ENCODE peak calls at places on chromosomes 3 and 15, in nine cellular contexts. O is fibroblast of lung, K is GM23248, X is Panc1, D is right lobe of liver, E is cardiac muscle cell, R is HCT116, C is stomach, V is kidney. H is an unnamed sample.

GRCh38 chr15:81155375-81156218 is 21.5 kb downstream of the CFAP161 start:
- DNase-seq in O (peak), K (peak), X (peak), D (no peak), E (peak), R (peak), C (peak), V (no peak), H (no peak)

GRCh38 chr15:70060214-70061085 is 37.3 kb downstream of the TLE3 start:
- DNase-seq in O (no peak), K (no peak), X (no peak), D (no peak), E (no peak), R (no peak), C (no peak), V (peak), H (no peak)

GRCh38 chr3:197541756-197542539 is 13.8 kb downstream of the BDH1 start:
- DNase-seq in O (peak), K (peak), X (no peak), D (peak), E (peak), R (no peak), C (no peak), V (no peak), H (no peak)

GRCh38 chr3:129934234-129935123 is 40.0 kb upstream of the TRH start:
- DNase-seq in O (peak), K (peak), X (peak), D (no peak), E (peak), R (peak), C (no peak), V (no peak), H (no peak)

GRCh38 chr15:60479711-60480110 is 769 bp upstream of the ICE2 start:
- DNase-seq in O (no peak), K (peak), X (no peak), D (no peak), E (no peak), R (no peak), C (no peak), V (no peak), H (no peak)

GRCh38 chr15:83855956-83856355 is 202.0 kb downstream of the ADAMTSL3 start:
- DNase-seq in O (no peak), K (peak), X (no peak), D (no peak), E (no peak), R (no peak), C (no peak), V (no peak), H (no peak)

GRCh38 chr15:39110336-39110735 is 470.5 kb upstream of the THBS1 start:
- DNase-seq in O (no peak), K (peak), X (no peak), D (no peak), E (peak), R (no peak), C (no peak), V (no peak), H (no peak)

GRCh38 chr15:49686626-49687025 is 65.8 kb downstream of the DTWD1 start:
- DNase-seq in O (peak), K (peak), X (no peak), D (no peak), E (peak), R (no peak), C (no peak), V (no peak), H (peak)

GRCh38 chr15:62307551-62307950 is 142.5 kb upstream of the C2CD4B start:
- DNase-seq in O (no peak), K (peak), X (no peak), D (no peak), E (peak), R (no peak), C (no peak), V (no peak), H (peak)

GRCh38 chr3:136919799-136920580 is 37.8 kb upstream of the IL20RB start:
- DNase-seq in O (no peak), K (no peak), X (no peak), D (no peak), E (peak), R (no peak), C (no peak), V (no peak), H (no peak)

GRCh38 chr3:120072867-120073525 is 21.3 kb downstream of the GSK3B start:
- DNase-seq in O (no peak), K (no peak), X (no peak), D (no peak), E (no peak), R (no peak), C (no peak), V (no peak), H (no peak)

GRCh38 chr3:160125188-160125587 is 100.0 kb upstream of the C3orf80 start:
- DNase-seq in O (peak), K (no peak), X (no peak), D (no peak), E (peak), R (no peak), C (no peak), V (no peak), H (no peak)

GRCh38 chr3:190491533-190492054 is 22.3 kb upstream of the IL1RAP start:
- DNase-seq in O (no peak), K (no peak), X (no peak), D (no peak), E (no peak), R (no peak), C (no peak), V (no peak), H (peak)

GRCh38 chr15:67127925-67128324 is 62.5 kb downstream of the SMAD3 start:
- DNase-seq in O (peak), K (peak), X (peak), D (no peak), E (peak), R (peak), C (no peak), V (no peak), H (peak)

GRCh38 chr15:32993285-32993684 is 201.2 kb downstream of the FMN1 start:
- DNase-seq in O (peak), K (peak), X (no peak), D (no peak), E (peak), R (no peak), C (no peak), V (no peak), H (no peak)

GRCh38 chr3:190862209-190863118 is at the start of gene GMNC:
- DNase-seq in O (peak), K (peak), X (peak), D (peak), E (peak), R (peak), C (peak), V (peak), H (no peak)

GRCh38 chr15:35545316-35545824 is 595 bp downstream of the DPH6 start:
- DNase-seq in O (peak), K (peak), X (peak), D (peak), E (peak), R (peak), C (peak), V (peak), H (no peak)

GRCh38 chr3:194196876-194197275 is 60.9 kb downstream of the HES1 start:
- DNase-seq in O (no peak), K (no peak), X (no peak), D (no peak), E (no peak), R (no peak), C (no peak), V (no peak), H (peak)

GRCh38 chr15:101105059-101105851 is 146.6 kb downstream of the CHSY1 start:
- DNase-seq in O (no peak), K (peak), X (no peak), D (no peak), E (no peak), R (no peak), C (no peak), V (no peak), H (no peak)

GRCh38 chr3:42535981-42536784 is 33.7 kb downstream of the VIPR1 start:
- DNase-seq in O (no peak), K (peak), X (peak), D (no peak), E (peak), R (no peak), C (peak), V (no peak), H (no peak)

GRCh38 chr3:71090207-71090606 is 493.3 kb downstream of the FOXP1 start:
- DNase-seq in O (no peak), K (no peak), X (no peak), D (no peak), E (no peak), R (no peak), C (no peak), V (no peak), H (no peak)

GRCh38 chr3:93961489-93961888 is 12.2 kb downstream of the PROS1 start:
- DNase-seq in O (no peak), K (no peak), X (no peak), D (no peak), E (no peak), R (no peak), C (no peak), V (no peak), H (no peak)

GRCh38 chr3:14152233-14152962 is 26.0 kb downstream of the XPC start:
- DNase-seq in O (no peak), K (no peak), X (no peak), D (no peak), E (peak), R (no peak), C (no peak), V (no peak), H (no peak)

GRCh38 chr3:39141211-39141995 is 12.0 kb downstream of the CSRNP1 start:
- DNase-seq in O (peak), K (peak), X (no peak), D (peak), E (peak), R (no peak), C (peak), V (peak), H (peak)

GRCh38 chr3:195692781-195693427 is 27.9 kb upstream of the MUC20 start:
- DNase-seq in O (no peak), K (no peak), X (no peak), D (no peak), E (no peak), R (no peak), C (no peak), V (no peak), H (no peak)

GRCh38 chr3:122189357-122189756 is 5.9 kb downstream of the CASR start:
- DNase-seq in O (no peak), K (no peak), X (no peak), D (no peak), E (no peak), R (no peak), C (no peak), V (no peak), H (no peak)

GRCh38 chr15:68548375-68548774 is 30.4 kb upstream of the CORO2B start:
- DNase-seq in O (no peak), K (no peak), X (no peak), D (no peak), E (no peak), R (no peak), C (no peak), V (no peak), H (no peak)

GRCh38 chr3:101926594-101927105 is 77.3 kb downstream of the NFKBIZ start:
- DNase-seq in O (no peak), K (peak), X (no peak), D (no peak), E (peak), R (no peak), C (no peak), V (no peak), H (no peak)

GRCh38 chr3:53230041-53230621 is 25.7 kb downstream of the TKT start:
- DNase-seq in O (no peak), K (no peak), X (no peak), D (no peak), E (no peak), R (no peak), C (no peak), V (no peak), H (no peak)

GRCh38 chr3:193805448-193805847 is 212.4 kb downstream of the OPA1 start:
- DNase-seq in O (peak), K (peak), X (peak), D (peak), E (peak), R (peak), C (peak), V (peak), H (peak)

GRCh38 chr3:114856867-114857266 is 290.2 kb downstream of the ZBTB20 start:
- DNase-seq in O (no peak), K (no peak), X (no peak), D (no peak), E (no peak), R (no peak), C (no peak), V (no peak), H (no peak)

GRCh38 chr3:152071924-152072323 is 196.8 kb upstream of the MBNL1 start:
- DNase-seq in O (peak), K (peak), X (no peak), D (no peak), E (peak), R (peak), C (no peak), V (no peak), H (peak)

GRCh38 chr3:44989141-44989540 is 13.1 kb downstream of the EXOSC7 start:
- DNase-seq in O (no peak), K (no peak), X (no peak), D (no peak), E (no peak), R (no peak), C (no peak), V (no peak), H (no peak)

GRCh38 chr3:48405343-48405881 is 24.5 kb downstream of the PLXNB1 start:
- DNase-seq in O (no peak), K (no peak), X (no peak), D (peak), E (no peak), R (no peak), C (peak), V (peak), H (no peak)

GRCh38 chr3:40143283-40144090 is 166.0 kb upstream of the EIF1B start:
- DNase-seq in O (no peak), K (peak), X (no peak), D (no peak), E (no peak), R (no peak), C (no peak), V (no peak), H (no peak)

GRCh38 chr3:30286007-30286669 is 320.3 kb upstream of the TGFBR2 start:
- DNase-seq in O (peak), K (peak), X (peak), D (peak), E (peak), R (peak), C (peak), V (peak), H (peak)

GRCh38 chr15:80931721-80932609 is 57.7 kb downstream of the MESD start:
- DNase-seq in O (peak), K (no peak), X (no peak), D (no peak), E (no peak), R (no peak), C (no peak), V (no peak), H (no peak)

DNA sequence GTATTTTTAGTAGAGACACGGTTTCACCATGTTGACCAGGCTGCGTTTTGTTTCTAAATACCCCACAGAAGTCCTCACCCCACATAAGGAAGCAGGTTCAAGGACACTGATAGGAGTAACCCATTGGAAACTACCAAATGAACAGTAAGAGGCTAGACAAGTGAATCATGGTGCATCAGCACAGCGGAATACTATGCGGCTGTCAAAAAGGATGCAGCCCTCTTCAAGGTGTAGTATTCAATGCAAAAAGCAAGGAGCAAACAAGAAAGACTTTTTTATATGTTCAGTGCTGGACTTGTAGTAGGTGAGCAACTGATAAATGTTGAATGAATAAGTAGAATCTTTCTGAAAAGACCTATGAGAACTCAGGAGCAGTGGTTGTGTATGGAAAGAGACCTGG is 10.4 kb upstream of the ALAS1 start:
- DNase-seq in O (no peak), K (no peak), X (no peak), D (no peak), E (no peak), R (no peak), C (no peak), V (no peak), H (no peak)
- H3K27ac ChIP-seq in O (no peak), K (no peak), X (no peak), D (no peak), E (no peak), R (no peak), C (no peak), V (no peak), H (no peak)

GRCh38 chr15:93028111-93028631 is 60.8 kb downstream of the RGMA start:
- DNase-seq in O (no peak), K (peak), X (no peak), D (no peak), E (peak), R (no peak), C (no peak), V (peak), H (no peak)
- H3K27ac ChIP-seq in O (peak), K (peak), X (peak), D (peak), E (peak), R (no peak), C (peak), V (peak), H (peak)

GRCh38 chr3:69084668-69085542 is at the start of gene ARL6IP5:
- DNase-seq in O (peak), K (peak), X (no peak), D (peak), E (peak), R (peak), C (peak), V (peak), H (peak)
- H3K27ac ChIP-seq in O (peak), K (peak), X (peak), D (peak), E (peak), R (peak), C (peak), V (peak), H (peak)

DNA sequence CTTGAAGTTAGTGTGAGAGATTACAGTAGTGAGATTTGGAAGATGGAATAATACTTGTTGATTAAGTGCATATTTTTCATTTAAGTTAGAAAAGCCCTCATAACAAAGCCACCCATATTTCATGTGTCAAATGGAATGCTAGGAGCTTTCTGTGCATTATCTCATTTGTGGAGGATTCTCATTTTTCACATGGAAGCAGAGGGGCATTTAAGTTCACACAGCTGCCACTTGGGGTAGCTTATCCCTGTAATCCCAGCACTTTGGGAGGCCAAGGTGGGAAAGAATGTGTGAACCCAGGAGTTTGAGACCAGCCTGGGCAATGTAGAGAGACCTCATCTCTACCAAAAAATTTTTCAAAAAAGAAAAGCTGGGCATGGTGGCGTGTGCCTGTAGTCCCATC is 55.2 kb downstream of the RAB7A start:
- DNase-seq in O (no peak), K (no peak), X (no peak), D (no peak), E (no peak), R (no peak), C (no peak), V (no peak), H (no peak)
- H3K27ac ChIP-seq in O (no peak), K (no peak), X (no peak), D (no peak), E (peak), R (no peak), C (no peak), V (no peak), H (no peak)

H was measured in epithelial cell of prostate.